ENCODE peak calls at places on chromosomes 4 and X, in eight cellular contexts. J is BJ; M is Kasumi-1; L is endothelial cell; Y is left cardiac atrium; Q is Calu3; Z is stimulated activated CD8-positive, alpha-beta memory T cell treated with anti-CD3 and anti-CD28 coated beads, Interleukin-4, amount 100 ng/mL, for 4 hours; V is T-helper 1 cell. I is an unnamed sample.

GRCh38 chr4:155569960-155570515 is 96.6 kb upstream of the GUCY1A1 start:
- DNase-seq in J (no peak), M (no peak), L (no peak), Y (no peak), Q (no peak), Z (no peak), V (no peak), I (no peak)

GRCh38 chr4:87543835-87544461 is 14.8 kb upstream of the SPARCL1 start:
- DNase-seq in J (no peak), M (peak), L (peak), Y (no peak), Q (peak), Z (no peak), V (no peak), I (no peak)

GRCh38 chrX:85808217-85808616 is 239.1 kb downstream of the CHM start:
- DNase-seq in J (no peak), M (no peak), L (no peak), Y (no peak), Q (no peak), Z (no peak), V (no peak), I (no peak)

GRCh38 chr4:6349896-6350295 is 80.2 kb downstream of the WFS1 start:
- DNase-seq in J (no peak), M (no peak), L (no peak), Y (no peak), Q (no peak), Z (no peak), V (no peak), I (no peak)

GRCh38 chr4:89283975-89284556 is 23.5 kb downstream of the GPRIN3 start:
- DNase-seq in J (no peak), M (no peak), L (no peak), Y (no peak), Q (no peak), Z (no peak), V (no peak), I (no peak)

GRCh38 chr4:119735136-119735770 is 106.6 kb upstream of the PDE5A start:
- DNase-seq in J (peak), M (no peak), L (no peak), Y (no peak), Q (no peak), Z (no peak), V (no peak), I (no peak)

GRCh38 chr4:113683143-113683542 is 78.4 kb downstream of the CAMK2D start:
- DNase-seq in J (no peak), M (no peak), L (no peak), Y (no peak), Q (no peak), Z (peak), V (peak), I (peak)

GRCh38 chrX:154437971-154438893 is 1.3 kb downstream of the GDI1 start:
- DNase-seq in J (no peak), M (no peak), L (no peak), Y (no peak), Q (no peak), Z (no peak), V (no peak), I (no peak)

GRCh38 chr4:147648656-147649055 is 31.5 kb downstream of the TMEM184C start:
- DNase-seq in J (no peak), M (no peak), L (no peak), Y (no peak), Q (no peak), Z (no peak), V (no peak), I (no peak)

GRCh38 chrX:121231566-121232358 is 184.4 kb downstream of the GLUD2 start:
- DNase-seq in J (no peak), M (no peak), L (no peak), Y (no peak), Q (no peak), Z (no peak), V (no peak), I (no peak)

GRCh38 chr4:176824645-176825366 is 32.1 kb upstream of the VEGFC start:
- DNase-seq in J (no peak), M (peak), L (no peak), Y (no peak), Q (no peak), Z (no peak), V (no peak), I (no peak)

GRCh38 chr4:168931215-168931650 is 78.8 kb downstream of the CBR4 start:
- DNase-seq in J (no peak), M (no peak), L (no peak), Y (no peak), Q (no peak), Z (no peak), V (no peak), I (no peak)

GRCh38 chr4:6582889-6583504 is 8.0 kb downstream of the MAN2B2 start:
- DNase-seq in J (no peak), M (peak), L (no peak), Y (no peak), Q (no peak), Z (no peak), V (peak), I (no peak)

GRCh38 chr4:6041794-6042193 is 23.6 kb upstream of the C4orf50 start:
- DNase-seq in J (no peak), M (no peak), L (no peak), Y (no peak), Q (no peak), Z (no peak), V (peak), I (no peak)

GRCh38 chrX:133375558-133376340 is 39.5 kb downstream of the GPC4 start:
- DNase-seq in J (no peak), M (no peak), L (no peak), Y (peak), Q (no peak), Z (no peak), V (no peak), I (no peak)

GRCh38 chrX:117898206-117898605 is 218.4 kb downstream of the KLHL13 start:
- DNase-seq in J (no peak), M (no peak), L (no peak), Y (no peak), Q (no peak), Z (no peak), V (no peak), I (no peak)

GRCh38 chrX:46575586-46575985 is 2.0 kb downstream of the CHST7 start:
- DNase-seq in J (no peak), M (no peak), L (no peak), Y (no peak), Q (no peak), Z (no peak), V (no peak), I (no peak)

I was measured in central memory CD8-positive, alpha-beta T cell.